ENCODE peak calls at places on chromosomes 7 and 10, in seven cellular contexts. H, G, V, E, N, P and Y are unnamed samples.

GRCh38 chr10:126433351-126433750 is 45.1 kb upstream of the ADAM12 start:
- DNase-seq in H (no peak), G (no peak), V (no peak), E (no peak), N (no peak), P (no peak), Y (no peak)

GRCh38 chr10:95509281-95509680 is 51.9 kb downstream of the SORBS1 start:
- DNase-seq in H (no peak), G (no peak), V (no peak), E (no peak), N (no peak), P (no peak), Y (no peak)

GRCh38 chr10:7408003-7408493 is 2.8 kb downstream of the SFMBT2 start:
- DNase-seq in H (peak; percentile 69), G (peak; percentile 66), V (no peak), E (no peak), N (peak; percentile 54), P (peak; percentile 53), Y (peak; percentile 46)

GRCh38 chr7:90512841-90513254 is 43.4 kb downstream of the PTTG1IP2 start:
- DNase-seq in H (no peak), G (no peak), V (peak; percentile 18), E (no peak), N (no peak), P (no peak), Y (no peak)

GRCh38 chr7:618539-619355 is 99.1 kb upstream of the PDGFA start:
- DNase-seq in H (no peak), G (no peak), V (peak; percentile 91), E (no peak), N (no peak), P (no peak), Y (peak; percentile 34)

GRCh38 chr10:119139464-119140067 is 25.9 kb downstream of the SFXN4 start:
- DNase-seq in H (no peak), G (no peak), V (peak; percentile 28), E (peak; percentile 51), N (peak; percentile 49), P (no peak), Y (no peak)

GRCh38 chr7:7944619-7945282 is 23.8 kb upstream of the GLCCI1 start:
- DNase-seq in H (no peak), G (no peak), V (no peak), E (no peak), N (no peak), P (no peak), Y (no peak)

GRCh38 chr10:871951-872403 is 59.5 kb downstream of the LARP4B start:
- DNase-seq in H (no peak), G (no peak), V (no peak), E (no peak), N (peak; percentile 85), P (no peak), Y (peak; percentile 36)

GRCh38 chr7:151705744-151706567 is 171.0 kb downstream of the PRKAG2 start:
- DNase-seq in H (no peak), G (no peak), V (peak; percentile 30), E (peak; percentile 81), N (peak; percentile 45), P (no peak), Y (peak; percentile 59)

GRCh38 chr7:151704969-151705743 is 171.8 kb downstream of the PRKAG2 start:
- DNase-seq in H (no peak), G (no peak), V (no peak), E (no peak), N (peak; percentile 40), P (no peak), Y (no peak)

GRCh38 chr7:151704284-151704968 is 172.5 kb downstream of the PRKAG2 start:
- DNase-seq in H (no peak), G (no peak), V (no peak), E (no peak), N (no peak), P (no peak), Y (no peak)

GRCh38 chr7:151700621-151701185 is 176.2 kb downstream of the PRKAG2 start:
- DNase-seq in H (no peak), G (no peak), V (no peak), E (no peak), N (no peak), P (no peak), Y (no peak)

DNA sequence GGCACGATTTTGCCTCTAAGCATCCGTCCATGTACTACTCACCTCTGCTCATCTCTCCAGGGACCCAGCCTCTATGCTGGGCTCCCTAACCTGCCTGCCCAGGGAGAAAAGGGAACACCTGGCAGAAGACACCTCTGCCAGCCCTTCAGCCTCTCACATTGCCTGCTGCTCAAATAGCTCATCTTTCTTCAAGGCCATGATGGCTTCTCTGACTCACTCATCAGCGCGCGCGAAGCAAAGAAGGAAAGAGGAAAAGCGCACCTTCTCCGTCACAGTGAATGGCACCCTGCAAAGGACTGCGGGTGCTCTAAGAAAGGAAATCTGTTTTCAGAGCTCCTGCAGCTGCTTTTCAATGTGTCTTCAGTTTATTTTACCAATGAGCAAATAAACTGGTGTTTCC is 174.0 kb downstream of the PRKAG2 start:
- DNase-seq in H (no peak), G (no peak), V (no peak), E (no peak), N (no peak), P (no peak), Y (no peak)
- H3K4me1 ChIP-seq in H (peaks cover 26% of the 10 kb centered on the region), G (peaks cover 16% of the 10 kb centered on the region), V (peaks cover 7% of the 10 kb centered on the region), E (peaks cover 55% of the 10 kb centered on the region), N (no peaks in the 10 kb centered on the region), P (no peaks in the 10 kb centered on the region), Y (peaks cover 14% of the 10 kb centered on the region)

GRCh38 chr10:27251554-27251953 is 11.0 kb upstream of the ACBD5 start:
- DNase-seq in H (no peak), G (no peak), V (no peak), E (no peak), N (no peak), P (no peak), Y (no peak)

GRCh38 chr10:27256790-27257189 is 16.2 kb upstream of the ACBD5 start:
- DNase-seq in H (no peak), G (no peak), V (no peak), E (no peak), N (no peak), P (no peak), Y (no peak)

GRCh38 chr10:27248215-27248614 is 7.6 kb upstream of the ACBD5 start:
- DNase-seq in H (no peak), G (no peak), V (no peak), E (no peak), N (no peak), P (no peak), Y (no peak)

GRCh38 chr10:27256299-27256698 is 15.7 kb upstream of the ACBD5 start:
- DNase-seq in H (no peak), G (no peak), V (no peak), E (no peak), N (no peak), P (no peak), Y (no peak)

DNA sequence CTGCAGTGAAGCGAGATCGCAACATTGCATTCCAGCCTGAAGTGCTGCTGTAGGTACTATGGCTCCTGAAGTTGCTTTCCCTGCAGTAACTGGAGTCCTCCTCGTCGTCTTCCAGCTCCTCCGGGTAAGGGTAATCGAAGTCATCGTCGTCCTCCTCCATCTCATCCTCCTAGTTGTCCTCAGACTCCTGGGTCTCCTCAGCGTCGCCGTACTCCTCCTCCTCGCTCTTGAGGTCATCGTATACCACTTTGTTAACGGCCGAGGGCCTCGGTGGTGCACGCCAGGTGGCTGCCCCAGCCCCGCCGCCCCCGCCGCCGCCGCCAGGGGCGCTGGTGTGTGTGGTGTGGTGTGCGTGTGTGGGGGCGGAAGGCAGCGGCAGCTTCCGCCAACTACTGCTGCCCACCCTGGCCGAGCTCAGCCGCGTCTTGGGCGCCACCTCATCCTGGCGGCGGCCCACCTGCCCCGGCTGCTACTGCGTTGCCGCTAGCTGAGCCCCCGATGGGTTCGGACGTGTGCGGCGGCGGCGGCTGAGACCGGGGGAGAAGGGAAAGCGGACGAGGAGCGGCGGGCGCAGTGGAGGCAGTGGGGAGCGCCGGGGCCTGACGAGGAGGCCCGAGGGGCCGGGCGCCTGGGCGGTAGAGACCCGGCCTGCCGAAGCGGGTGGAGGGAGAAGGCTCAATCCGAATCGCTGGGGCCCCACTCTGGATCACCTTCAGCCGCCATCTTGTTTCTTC is 11.8 kb upstream of the ACBD5 start:
- DNase-seq in H (peak; percentile 66), G (no peak), V (no peak), E (peak; percentile 36), N (peak; percentile 82), P (peak; percentile 58), Y (peak; percentile 76)
- TF ChIP-seq POLR2A in H (no peak), G (peak; percentile 19), V (no peak), E (peak; percentile 56), N (peak; percentile 45), P (no peak), Y (peak; percentile 68)

DNA sequence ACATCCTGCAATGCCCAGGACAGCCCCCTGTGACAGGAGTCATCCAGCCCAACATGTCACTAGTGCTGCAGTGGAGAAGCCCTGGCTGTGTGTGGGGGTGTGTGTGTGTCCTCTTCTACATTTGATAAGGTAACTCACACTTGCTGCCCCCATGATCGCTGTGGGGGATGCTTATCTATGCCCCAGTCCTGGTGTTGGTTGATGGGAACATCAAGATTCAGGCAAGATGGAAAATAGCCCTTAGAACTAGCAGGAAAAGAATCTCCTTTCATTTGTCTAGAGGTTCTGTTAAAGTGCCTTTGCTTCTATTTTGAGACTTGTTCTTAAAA is 52.4 kb downstream of the TCF7L2 start:
- DNase-seq in H (no peak), G (no peak), V (no peak), E (no peak), N (no peak), P (no peak), Y (no peak)
- H3K4me1 ChIP-seq in H (peaks cover 52% of the 10 kb centered on the region), G (peaks cover 82% of the 10 kb centered on the region), V (peaks cover 81% of the 10 kb centered on the region), E (peaks cover 74% of the 10 kb centered on the region), N (no peaks in the 10 kb centered on the region), P (peaks cover 38% of the 10 kb centered on the region), Y (peaks cover 31% of the 10 kb centered on the region)

GRCh38 chr7:139901411-139901810 is 72.3 kb downstream of the TBXAS1 start:
- DNase-seq in H (no peak), G (no peak), V (no peak), E (no peak), N (no peak), P (no peak), Y (no peak)
- TF ChIP-seq POLR2A in H (no peak), G (no peak), V (no peak), E (no peak), N (no peak), P (no peak), Y (no peak)

GRCh38 chr10:20953120-20953519 is 56.0 kb upstream of the NEBL start:
- DNase-seq in H (no peak), G (no peak), V (no peak), E (no peak), N (no peak), P (no peak), Y (no peak)
- H3K4me1 ChIP-seq in H (no peaks in the 10 kb centered on the region), G (peaks cover 27% of the 10 kb centered on the region), V (no peaks in the 10 kb centered on the region), E (no peaks in the 10 kb centered on the region), N (no peaks in the 10 kb centered on the region), P (no peaks in the 10 kb centered on the region), Y (no peaks in the 10 kb centered on the region)

GRCh38 chr10:18786458-18786857 is 127.2 kb downstream of the ARL5B start:
- DNase-seq in H (no peak), G (no peak), V (no peak), E (no peak), N (no peak), P (no peak), Y (no peak)
- TF ChIP-seq POLR2A in H (no peak), G (no peak), V (no peak), E (no peak), N (no peak), P (no peak), Y (no peak)